ENCODE peak calls at places on chromosomes 16 and 17, in four cellular contexts. K is AG04449, P is A549, L is right lobe of liver. F is an unnamed sample.

GRCh38 chr16:82507271-82507670 is 119.5 kb upstream of the CDH13 start:
- DNase-seq in K (no peak), P (no peak), L (no peak), F (no peak)

GRCh38 chr17:3770471-3770870 is 30.5 kb downstream of the ITGAE start:
- DNase-seq in K (no peak), P (no peak), L (no peak), F (no peak)

GRCh38 chr16:67445441-67445912 is 14.6 kb downstream of the HSD11B2 start:
- DNase-seq in K (no peak), P (no peak), L (peak), F (peak)

GRCh38 chr17:17778308-17779014 is 58.3 kb downstream of the SREBF1 start:
- DNase-seq in K (no peak), P (no peak), L (no peak), F (no peak)

GRCh38 chr16:57252148-57252721 is 7.2 kb downstream of the ARL2BP start:
- DNase-seq in K (no peak), P (no peak), L (peak), F (no peak)

GRCh38 chr16:23064642-23065041 is 84.6 kb downstream of the USP31 start:
- DNase-seq in K (no peak), P (no peak), L (no peak), F (no peak)

GRCh38 chr16:81786321-81786720 is 7.2 kb downstream of the PLCG2 start:
- DNase-seq in K (peak), P (no peak), L (no peak), F (no peak)

GRCh38 chr16:48503779-48504178 is 106.2 kb downstream of the N4BP1 start:
- DNase-seq in K (no peak), P (no peak), L (no peak), F (peak)

GRCh38 chr17:65156185-65156834 is 19.1 kb downstream of the RGS9 start:
- DNase-seq in K (no peak), P (no peak), L (no peak), F (peak)

GRCh38 chr16:13435873-13436474 is 484.0 kb upstream of the ERCC4 start:
- DNase-seq in K (no peak), P (no peak), L (no peak), F (no peak)

GRCh38 chr16:69077251-69077650 is 28.2 kb upstream of the HAS3 start:
- DNase-seq in K (no peak), P (peak), L (no peak), F (no peak)

GRCh38 chr17:55605705-55606104 is 94.5 kb upstream of the SMIM36 start:
- DNase-seq in K (no peak), P (no peak), L (no peak), F (no peak)

GRCh38 chr16:66269631-66270332 is 96.7 kb upstream of the CDH5 start:
- DNase-seq in K (no peak), P (no peak), L (no peak), F (no peak)

GRCh38 chr16:4691666-4692412 is 1.5 kb upstream of the NUDT16L1 start:
- DNase-seq in K (no peak), P (no peak), L (peak), F (peak)

GRCh38 chr17:82929676-82930042 is 89.8 kb upstream of the ZNF750 start:
- DNase-seq in K (no peak), P (no peak), L (no peak), F (no peak)

GRCh38 chr16:78570409-78571141 is 471.1 kb downstream of the WWOX start:
- DNase-seq in K (no peak), P (no peak), L (no peak), F (no peak)

GRCh38 chr16:66508261-66508913 is 41.5 kb downstream of the TK2 start:
- DNase-seq in K (no peak), P (peak), L (peak), F (no peak)

GRCh38 chr16:46629331-46629843 is 8.2 kb upstream of the SHCBP1 start:
- DNase-seq in K (no peak), P (peak), L (no peak), F (no peak)

GRCh38 chr17:17343896-17344506 is 40.8 kb downstream of the NT5M start:
- DNase-seq in K (no peak), P (no peak), L (no peak), F (no peak)

GRCh38 chr17:16419074-16419928 is 3.9 kb downstream of the TRPV2 start:
- DNase-seq in K (peak), P (peak), L (no peak), F (no peak)

GRCh38 chr17:27206447-27206846 is 87.5 kb upstream of the WSB1 start:
- DNase-seq in K (no peak), P (peak), L (no peak), F (no peak)

GRCh38 chr17:70767102-70767701 is 597.9 kb downstream of the KCNJ2 start:
- DNase-seq in K (no peak), P (peak), L (no peak), F (no peak)

GRCh38 chr17:16026895-16027294 is 27.3 kb downstream of the TTC19 start:
- DNase-seq in K (no peak), P (no peak), L (no peak), F (no peak)

GRCh38 chr17:81509048-81509686 is 3.4 kb downstream of the ACTG1 start:
- DNase-seq in K (no peak), P (peak), L (peak), F (no peak)

GRCh38 chr17:66952031-66952524 is 12.4 kb upstream of the CACNG4 start:
- DNase-seq in K (peak), P (peak), L (peak), F (peak)

GRCh38 chr17:79797492-79798295 is 817 bp upstream of the CBX8 start:
- DNase-seq in K (no peak), P (peak), L (no peak), F (no peak)

GRCh38 chr17:79794659-79795511 is 2.0 kb downstream of the CBX8 start:
- DNase-seq in K (no peak), P (no peak), L (no peak), F (no peak)

GRCh38 chr17:79795795-79796569 is 895 bp downstream of the CBX8 start:
- DNase-seq in K (no peak), P (no peak), L (no peak), F (no peak)

GRCh38 chr17:79798296-79799173 is 1.7 kb upstream of the CBX8 start:
- DNase-seq in K (no peak), P (no peak), L (no peak), F (peak)

DNA sequence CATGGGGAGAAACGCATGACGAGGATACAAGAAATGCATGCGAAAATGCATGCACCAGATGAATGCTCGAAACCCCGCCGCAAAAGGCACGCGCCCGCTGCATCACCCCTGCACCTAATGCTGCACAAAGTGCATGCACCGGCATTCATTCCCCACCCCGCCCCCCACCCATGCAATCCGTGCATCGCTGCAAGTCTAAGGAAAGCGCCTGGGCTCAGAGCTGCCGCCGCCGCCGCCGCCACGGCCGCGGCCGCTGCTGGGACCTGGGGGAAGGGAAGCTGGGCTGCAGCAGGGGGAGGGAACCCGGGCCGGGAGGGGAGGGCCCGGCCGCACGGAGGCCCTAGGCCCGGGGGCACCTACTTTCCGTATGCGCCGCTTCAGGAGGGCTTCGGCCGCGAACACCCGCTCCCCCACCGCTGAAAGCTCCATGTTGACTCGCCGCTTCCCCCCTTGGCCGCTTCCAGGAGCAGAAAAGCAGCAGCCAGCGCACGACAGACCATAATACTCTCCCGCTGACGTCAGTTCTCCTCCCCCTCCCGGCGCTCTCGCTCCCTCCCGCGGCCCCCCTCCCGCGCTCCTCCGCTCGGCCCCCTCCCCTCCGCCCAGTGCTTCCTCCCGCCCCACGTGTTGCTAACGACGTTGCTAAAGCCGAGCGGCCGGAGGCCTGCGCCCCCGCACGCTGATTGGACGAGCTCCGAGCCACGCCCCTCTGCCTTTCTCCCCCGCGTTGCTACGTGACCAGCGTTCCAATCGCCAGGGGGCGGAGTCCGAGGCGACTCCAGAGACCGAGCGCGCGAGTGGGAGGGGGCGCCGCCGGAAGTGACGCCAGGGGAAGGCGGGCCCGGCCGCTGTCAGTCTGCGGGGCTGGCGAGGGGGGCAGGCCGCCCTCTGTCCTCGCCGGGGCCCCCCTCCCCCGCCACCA is at the start of gene CBX8:
- DNase-seq in K (peak), P (peak), L (peak), F (peak)
- TF ChIP-seq CTCF in K (peak), P (no peak), L (no peak), F (no peak)

DNA sequence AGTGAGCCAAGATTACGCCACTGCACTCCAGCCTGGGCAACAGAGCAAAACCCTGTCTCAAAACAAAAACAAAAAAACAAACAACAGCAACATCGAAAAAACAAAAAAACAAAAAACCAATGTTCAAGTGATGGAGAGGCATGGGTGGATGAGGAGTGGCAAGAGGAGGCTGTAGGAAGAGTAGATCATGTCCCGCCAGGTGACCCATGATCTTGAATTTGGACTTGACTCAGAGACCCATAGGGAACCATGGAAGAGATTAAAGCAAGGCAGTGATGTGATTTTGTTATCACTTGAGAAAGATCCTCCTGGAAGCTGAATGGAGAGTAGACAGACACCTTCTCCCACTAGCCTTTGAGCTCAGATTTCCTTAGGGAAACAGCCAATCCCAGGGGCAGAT is 11.2 kb downstream of the ABAT start:
- DNase-seq in K (no peak), P (no peak), L (no peak), F (no peak)
- H3K4me3 ChIP-seq in K (no peak), P (no peak), L (no peak), F (no peak)

DNA sequence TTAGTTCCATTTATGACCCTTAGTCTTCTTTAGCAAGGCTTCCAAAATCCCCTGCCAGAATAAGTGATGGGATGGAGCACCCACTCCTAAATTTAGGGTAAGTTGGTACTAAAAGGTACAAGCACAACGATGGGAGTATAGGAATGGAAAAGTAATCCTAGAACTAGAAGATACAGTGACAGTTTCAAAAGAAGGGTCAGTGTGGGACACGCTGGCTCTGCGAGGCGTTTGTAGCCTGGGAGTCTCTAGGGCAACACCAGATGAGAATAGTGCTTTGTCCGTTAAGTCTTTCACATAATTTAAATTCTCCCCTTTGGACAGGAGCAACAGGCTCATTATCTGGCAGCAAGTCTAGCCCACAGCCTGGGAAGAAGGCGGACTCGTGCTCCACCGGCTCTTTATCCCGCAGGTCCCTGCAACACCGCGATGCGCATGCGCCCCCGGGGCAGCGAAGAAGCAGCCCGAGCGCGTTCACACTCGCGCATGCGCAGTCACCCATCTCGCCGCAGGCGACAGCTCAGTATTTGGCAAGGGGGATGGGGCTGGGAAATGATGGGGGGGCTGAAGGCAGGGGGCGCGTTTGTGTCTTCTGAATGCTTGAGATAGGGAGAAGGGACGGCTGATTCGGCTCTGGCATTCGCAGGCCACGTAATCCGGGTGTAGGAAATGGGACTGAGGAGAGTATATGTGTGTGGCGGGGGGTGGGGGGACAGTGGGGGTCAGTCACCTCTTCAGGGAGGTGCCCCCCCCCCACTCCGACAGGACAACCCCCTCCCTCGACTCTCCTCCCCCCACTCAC is 564 bp downstream of the SPOP start:
- DNase-seq in K (peak), P (peak), L (peak), F (peak)
- TF ChIP-seq CTCF in K (no peak), P (no peak), L (no peak), F (no peak)

DNA sequence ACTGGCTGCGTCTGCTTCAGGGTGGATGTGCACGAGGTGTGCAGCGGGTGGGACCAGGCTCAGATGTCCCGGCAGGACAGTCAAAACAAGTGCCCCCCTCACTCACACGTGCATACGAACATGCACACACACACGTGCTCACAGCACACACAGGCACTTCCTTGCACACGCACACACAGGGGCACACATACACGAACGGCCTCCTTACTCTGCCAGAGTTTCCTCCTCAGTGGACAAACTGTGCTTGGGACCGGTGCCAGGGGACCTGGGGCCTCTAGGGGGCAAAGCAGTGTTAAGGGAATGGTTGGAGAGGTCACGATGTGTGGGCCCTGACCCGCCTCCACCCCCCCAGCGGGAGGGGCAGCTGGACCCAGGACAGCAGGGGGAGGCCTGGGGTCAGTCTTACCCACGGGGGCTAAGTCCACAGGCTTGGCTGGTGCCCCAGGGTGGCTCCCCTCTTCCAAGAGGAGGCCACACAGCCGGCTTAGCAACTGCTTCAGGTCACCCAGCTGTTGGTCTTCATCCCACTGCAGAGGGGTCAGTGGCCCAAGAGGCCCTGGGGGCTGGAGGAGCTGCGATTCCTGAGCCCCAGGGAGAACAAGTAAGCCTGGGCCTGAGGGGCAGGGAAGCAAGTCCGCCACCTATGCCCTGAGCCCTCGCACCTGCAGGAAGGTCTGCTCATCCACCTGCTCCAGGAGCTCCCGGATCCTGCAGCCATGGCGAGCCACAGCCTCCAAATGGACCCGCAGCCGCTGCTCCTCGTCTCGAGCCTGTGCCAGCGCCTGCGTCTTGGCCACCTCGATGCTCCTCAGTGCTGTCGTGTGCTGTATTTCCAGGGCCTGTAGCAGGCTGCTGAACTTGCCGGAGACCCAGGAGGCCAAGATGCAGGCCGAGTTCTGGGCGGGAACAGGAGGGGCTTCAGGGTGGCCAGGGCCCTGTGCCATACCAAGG is 4.9 kb downstream of the TRIM65 start:
- DNase-seq in K (no peak), P (no peak), L (no peak), F (no peak)
- H3K4me3 ChIP-seq in K (no peak), P (no peak), L (no peak), F (no peak)

GRCh38 chr17:62987136-62987535 is 21.1 kb downstream of the TANC2 start:
- DNase-seq in K (no peak), P (no peak), L (no peak), F (no peak)
- TF ChIP-seq CTCF in K (peak), P (peak), L (no peak), F (no peak)

F was measured in mucosa of descending colon.